ENCODE peak calls at places on chromosomes 2 and 18, in five cellular contexts. N, P, A, F and O are unnamed samples.
A peak's percentile ranks its signal among the peaks of the same experiment; 100 is the strongest.

GRCh38 chr2:239762742-239763269 is 262.3 kb downstream of the NDUFA10 start:
- DNase-seq in A (no peak), P (no peak), F (no peak), N (no peak), O (no peak)

GRCh38 chr2:28818053-28818452 is 7.4 kb downstream of the SPDYA start:
- DNase-seq in A (no peak), N (no peak), F (no peak), P (no peak), O (no peak)

GRCh38 chr2:1728821-1729220 is 15.5 kb downstream of the PXDN start:
- DNase-seq in F (peak; percentile 24), P (peak; percentile 62), A (peak; percentile 74), N (no peak), O (peak; percentile 77)

GRCh38 chr2:31219131-31219969 is 2.0 kb upstream of the CAPN14 start:
- DNase-seq in P (no peak), A (peak; percentile 6), N (no peak), F (peak; percentile 19), O (peak; percentile 35)

GRCh38 chr2:24820598-24821432 is 27.6 kb downstream of the CENPO start:
- DNase-seq in N (no peak), P (no peak), F (no peak), A (no peak), O (no peak)

GRCh38 chr2:231810905-231811304 is 24.7 kb downstream of the COPS7B start:
- DNase-seq in N (no peak), A (no peak), F (peak; percentile 13), P (peak; percentile 89), O (peak; percentile 69)

GRCh38 chr2:70984576-70985282 is 6.3 kb downstream of the ANKRD53 start:
- DNase-seq in P (peak; percentile 37), N (no peak), A (peak; percentile 83), F (peak; percentile 78), O (peak; percentile 52)

GRCh38 chr18:2459886-2460285 is 111.4 kb downstream of the METTL4 start:
- DNase-seq in F (no peak), P (peak; percentile 5), N (no peak), A (no peak), O (no peak)

GRCh38 chr18:11809895-11810294 is 41.3 kb upstream of the CHMP1B start:
- DNase-seq in F (no peak), N (no peak), A (peak; percentile 56), P (no peak), O (no peak)

GRCh38 chr2:172211507-172211906 is 108.8 kb upstream of the DLX2 start:
- DNase-seq in F (no peak), P (peak; percentile 61), N (no peak), A (no peak), O (no peak)

GRCh38 chr2:241498115-241499070 is 10.0 kb downstream of the STK25 start:
- DNase-seq in N (no peak), F (no peak), P (no peak), A (no peak), O (no peak)

GRCh38 chr2:45190481-45190880 is 181.2 kb upstream of the SIX2 start:
- DNase-seq in F (no peak), P (peak; percentile 69), A (peak; percentile 63), N (no peak), O (peak; percentile 28)

GRCh38 chr2:98771771-98772521 is 41.0 kb upstream of the MGAT4A start:
- DNase-seq in A (no peak), F (peak; percentile 52), P (no peak), N (no peak), O (no peak)

GRCh38 chr18:37419272-37419671 is 146.3 kb downstream of the CELF4 start:
- DNase-seq in A (no peak), N (no peak), F (peak; percentile 77), P (peak; percentile 12), O (no peak)

GRCh38 chr18:71223487-71223886 is 934.6 kb downstream of the SOCS6 start:
- DNase-seq in F (no peak), A (no peak), P (no peak), N (no peak), O (no peak)

GRCh38 chr2:192585418-192585817 is 390.7 kb upstream of the TMEFF2 start:
- DNase-seq in P (no peak), A (no peak), N (no peak), F (no peak), O (no peak)

GRCh38 chr2:210523650-210524289 is 32.6 kb upstream of the CPS1 start:
- DNase-seq in P (no peak), F (no peak), A (no peak), N (no peak), O (no peak)

GRCh38 chr18:3456686-3457069 is 6.7 kb downstream of the TGIF1 start:
- DNase-seq in N (no peak), A (no peak), P (no peak), F (no peak), O (peak; percentile 18)

GRCh38 chr2:6353669-6354068 is 512.0 kb downstream of the CMPK2 start:
- DNase-seq in N (no peak), F (no peak), A (no peak), P (no peak), O (no peak)

GRCh38 chr2:48162742-48163141 is 256.4 kb upstream of the FBXO11 start:
- DNase-seq in A (no peak), P (no peak), F (no peak), N (no peak), O (no peak)

GRCh38 chr2:33020883-33021282 is 74.1 kb downstream of the LTBP1 start:
- DNase-seq in A (no peak), N (no peak), F (no peak), P (no peak), O (peak; percentile 63)

GRCh38 chr2:201639205-201639604 is 4.1 kb downstream of the TMEM237 start:
- DNase-seq in F (no peak), A (no peak), N (no peak), P (peak; percentile 6), O (no peak)

GRCh38 chr2:12284487-12284886 is 432.2 kb upstream of the TRIB2 start:
- DNase-seq in P (peak; percentile 60), N (no peak), A (no peak), F (no peak), O (peak; percentile 57)

GRCh38 chr18:78735131-78736014 is 244.2 kb upstream of the SALL3 start:
- DNase-seq in P (no peak), N (no peak), A (peak; percentile 20), F (no peak), O (no peak)

GRCh38 chr2:71452565-71452964 is 796 bp upstream of the DYSF start:
- DNase-seq in N (no peak), F (peak; percentile 86), P (peak; percentile 38), A (peak; percentile 49), O (peak; percentile 38)

GRCh38 chr18:38923136-38923535 is 1357.5 kb upstream of the CELF4 start:
- DNase-seq in P (no peak), N (no peak), A (no peak), F (no peak), O (peak; percentile 27)

GRCh38 chr2:120767486-120768005 is 31.9 kb downstream of the GLI2 start:
- DNase-seq in P (no peak), N (no peak), F (no peak), A (peak; percentile 18), O (no peak)

GRCh38 chr2:144084114-144084661 is 435.7 kb downstream of the ZEB2 start:
- DNase-seq in F (peak; percentile 4), N (no peak), A (no peak), P (peak; percentile 84), O (peak; percentile 43)

GRCh38 chr2:53018830-53019425 is 748.7 kb upstream of the CHAC2 start:
- DNase-seq in F (no peak), P (peak; percentile 34), A (no peak), N (no peak), O (no peak)

GRCh38 chr2:187500585-187501359 is 52.7 kb upstream of the CALCRL start:
- DNase-seq in P (peak; percentile 84), N (no peak), F (peak; percentile 48), A (peak; percentile 35), O (peak; percentile 63)

GRCh38 chr2:128768066-128768465 is 449.4 kb upstream of the HS6ST1 start:
- DNase-seq in F (no peak), P (no peak), N (no peak), A (no peak), O (no peak)

GRCh38 chr2:28452534-28453081 is 43.3 kb upstream of the PLB1 start:
- DNase-seq in N (peak; percentile 58), A (peak; percentile 86), F (peak; percentile 90), P (peak; percentile 27), O (peak; percentile 46)

GRCh38 chr2:210004893-210005292 is 2.5 kb downstream of the RPE start:
- DNase-seq in F (peak; percentile 11), P (no peak), A (no peak), N (no peak), O (no peak)

GRCh38 chr2:22900674-22901073 is 484.3 kb upstream of the KLHL29 start:
- DNase-seq in F (no peak), N (no peak), P (no peak), A (no peak), O (no peak)

GRCh38 chr2:164314148-164314547 is 307.1 kb downstream of the GRB14 start:
- DNase-seq in N (no peak), P (no peak), F (no peak), A (no peak), O (peak; percentile 57)
- H4K91ac ChIP-seq in N (no peak overlapping the region), P (no peak overlapping the region), F (no peak overlapping the region), A (no peak overlapping the region), O (no peak overlapping the region)

GRCh38 chr2:158457826-158458616 is 1.3 kb downstream of the PKP4 start:
- DNase-seq in N (peak; percentile 83), P (peak; percentile 44), A (peak; percentile 90), F (peak; percentile 79), O (peak; percentile 73)
- H4K91ac ChIP-seq in N (no peak overlapping the region), P (peak overlapping the region; percentile 39), A (no peak overlapping the region), F (peak overlapping the region; percentile 74), O (peak overlapping the region; percentile 85)

GRCh38 chr18:63909870-63910269 is 2.1 kb downstream of the SERPINB10 start:
- DNase-seq in F (no peak), N (no peak), P (no peak), A (no peak), O (no peak)
- H4K91ac ChIP-seq in F (no peak overlapping the region), N (no peak overlapping the region), P (no peak overlapping the region), A (no peak overlapping the region), O (no peak overlapping the region)

GRCh38 chr2:88691339-88692183 is at the start of gene RPIA:
- DNase-seq in N (peak; percentile 96), F (peak; percentile 99), A (peak; percentile 99), P (peak; percentile 98), O (peak; percentile 99)
- H4K91ac ChIP-seq in N (no peak within 1 kb of the TSS), F (peak within 1 kb of the TSS; percentile 52), A (no peak within 1 kb of the TSS), P (peak within 1 kb of the TSS; percentile 92), O (peak within 1 kb of the TSS; percentile 65)

GRCh38 chr18:42742976-42743755 is 372.3 kb downstream of the RIT2 start:
- DNase-seq in P (no peak), A (no peak), F (peak; percentile 54), N (no peak), O (peak; percentile 3)
- H4K91ac ChIP-seq in P (no peak overlapping the region), A (no peak overlapping the region), F (no peak overlapping the region), N (no peak overlapping the region), O (no peak overlapping the region)